ENCODE peak calls at places on chromosome 22, in six cellular contexts. L is MM.1S, A is lower lobe of right lung, V is heart left ventricle, T is brain microvascular endothelial cell, D is body of pancreas. N is an unnamed sample.

GRCh38 chr22:32334640-32335365 is 22.9 kb upstream of the RFPL3 start:
- DNase-seq in A (no peak), T (no peak), D (no peak), L (no peak), V (no peak), N (no peak)

GRCh38 chr22:24796056-24796455 is 10.0 kb upstream of the SGSM1 start:
- DNase-seq in D (no peak), V (no peak), T (no peak), A (no peak), L (no peak), N (no peak)

GRCh38 chr22:43424865-43425630 is 13.2 kb downstream of the MPPED1 start:
- DNase-seq in A (peak), T (no peak), V (no peak), L (no peak), D (no peak), N (no peak)

GRCh38 chr22:38148252-38148651 is 33.4 kb downstream of the PLA2G6 start:
- DNase-seq in D (no peak), A (no peak), L (no peak), V (no peak), T (peak), N (no peak)

GRCh38 chr22:48881326-48881980 is 946.2 kb downstream of the BRD1 start:
- DNase-seq in A (peak), D (no peak), T (no peak), V (no peak), L (no peak), N (no peak)

GRCh38 chr22:22245256-22245909 is 797 bp downstream of the VPREB1 start:
- DNase-seq in V (no peak), L (no peak), T (no peak), A (no peak), D (no peak), N (no peak)

GRCh38 chr22:39647836-39648500 is 77.4 kb downstream of the CACNA1I start:
- DNase-seq in A (no peak), T (no peak), L (no peak), D (no peak), V (no peak), N (no peak)

GRCh38 chr22:40463017-40463631 is 92.7 kb downstream of the SGSM3 start:
- DNase-seq in L (no peak), A (no peak), V (peak), D (no peak), T (no peak), N (no peak)

GRCh38 chr22:11605468-11605981 is 3922.5 kb upstream of the OR11H1 start:
- DNase-seq in L (no peak), A (no peak), D (no peak), V (peak), T (no peak), N (no peak)

GRCh38 chr22:40147388-40148176 is 30.1 kb upstream of the TNRC6B start:
- DNase-seq in L (no peak), V (no peak), A (no peak), D (no peak), T (no peak), N (no peak)

GRCh38 chr22:40121463-40121862 is 56.3 kb upstream of the TNRC6B start:
- DNase-seq in D (peak), V (no peak), T (no peak), A (no peak), L (peak), N (no peak)

GRCh38 chr22:17562906-17563870 is at the start of gene SLC25A18:
- DNase-seq in D (peak), T (no peak), A (no peak), V (peak), L (no peak), N (no peak)

GRCh38 chr22:29426476-29426875 is 11.9 kb upstream of the RFPL1 start:
- DNase-seq in V (no peak), D (no peak), L (no peak), T (no peak), A (no peak), N (no peak)

GRCh38 chr22:39558950-39559349 is 11.6 kb upstream of the CACNA1I start:
- DNase-seq in D (no peak), A (no peak), L (no peak), V (no peak), T (no peak), N (no peak)

GRCh38 chr22:49206281-49206680 is 621.4 kb downstream of the BRD1 start:
- DNase-seq in A (no peak), L (no peak), T (no peak), V (no peak), D (no peak), N (no peak)

GRCh38 chr22:39179841-39180335 is 27.4 kb upstream of the CBX7 start:
- DNase-seq in A (no peak), V (no peak), L (no peak), T (no peak), D (no peak), N (peak)

GRCh38 chr22:43345761-43346261 is 2.6 kb upstream of the SCUBE1 start:
- DNase-seq in T (no peak), V (no peak), L (no peak), D (no peak), A (no peak), N (no peak)

GRCh38 chr22:17334983-17335382 is 34.3 kb upstream of the CECR2 start:
- DNase-seq in L (no peak), A (no peak), D (no peak), T (no peak), V (no peak), N (no peak)

DNA sequence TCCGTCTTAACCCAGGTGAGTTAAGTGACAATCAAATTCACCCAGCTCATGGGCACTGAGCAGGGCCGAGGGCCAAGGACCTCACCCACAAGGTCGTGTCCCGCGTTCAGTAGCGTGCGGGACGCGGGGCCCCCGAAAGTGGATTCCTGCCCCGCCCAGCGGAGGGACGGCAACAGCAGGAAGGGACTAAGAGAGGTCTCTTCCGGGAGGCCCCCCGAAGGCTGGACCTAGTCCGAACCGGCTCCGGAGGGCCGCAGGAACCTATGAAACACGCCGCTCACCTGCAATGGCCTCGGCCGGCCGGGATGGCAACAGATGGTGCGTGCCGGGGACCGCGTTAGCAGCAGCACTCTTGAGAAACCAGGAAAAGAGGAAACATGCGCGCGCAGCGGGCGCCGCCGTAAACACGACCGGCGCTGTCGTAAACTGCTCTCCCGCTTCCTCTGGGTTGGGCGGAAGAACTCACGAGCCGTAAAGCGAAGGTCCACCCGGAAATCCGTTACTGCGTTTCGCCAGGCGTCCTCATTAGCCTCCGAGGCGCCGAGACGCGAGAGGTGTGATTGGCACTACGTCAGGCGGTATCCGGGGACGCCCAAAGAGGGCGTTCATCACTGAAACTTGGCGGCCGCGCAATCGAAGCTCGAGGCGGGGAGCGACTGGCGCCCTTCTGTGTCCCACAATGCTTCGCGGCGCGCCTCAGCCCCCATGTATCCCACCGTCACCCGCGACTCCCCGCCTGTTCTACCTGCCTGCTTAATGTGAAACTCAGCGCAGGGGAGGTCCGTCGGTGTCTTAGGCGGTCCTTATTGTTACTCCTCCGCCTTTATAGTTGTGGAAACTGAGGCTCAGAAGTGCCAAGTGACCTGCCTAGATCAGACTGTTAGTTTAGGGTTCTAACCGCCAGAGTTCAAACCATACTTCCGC is at the start of gene EIF3D:
- DNase-seq in L (peak), A (peak), V (peak), D (peak), T (peak), N (peak)
- TF ChIP-seq CTCF in L (no peak), A (no peak), V (no peak), D (no peak), T (peak), N (no peak)

GRCh38 chr22:31161386-31161785 is 1.4 kb downstream of the RNF185 start:
- DNase-seq in L (no peak), T (no peak), A (no peak), D (no peak), V (no peak), N (no peak)
- H3K4me3 ChIP-seq in L (peak), T (peak), A (peak), D (no peak), V (no peak), N (peak)

GRCh38 chr22:26592368-26593015 is 2.6 kb upstream of the TPST2 start:
- DNase-seq in D (no peak), T (no peak), A (no peak), L (peak), V (no peak), N (no peak)

GRCh38 chr22:26597480-26597879 is 7.5 kb upstream of the TPST2 start:
- DNase-seq in L (no peak), T (no peak), V (no peak), D (no peak), A (no peak), N (no peak)

GRCh38 chr22:26599505-26599904 is 9.6 kb upstream of the TPST2 start:
- DNase-seq in D (no peak), L (no peak), T (no peak), A (no peak), V (no peak), N (no peak)

GRCh38 chr22:26593763-26594162 is 3.8 kb upstream of the TPST2 start:
- DNase-seq in T (no peak), A (peak), V (no peak), L (peak), D (no peak), N (no peak)

GRCh38 chr22:26597026-26597425 is 7.1 kb upstream of the TPST2 start:
- DNase-seq in A (no peak), D (no peak), L (no peak), V (no peak), T (no peak), N (no peak)
- TF ChIP-seq CTCF in A (no peak), D (no peak), L (no peak), V (no peak), T (no peak), N (no peak)

GRCh38 chr22:45270095-45271020 is 14.4 kb upstream of the UPK3A start:
- DNase-seq in L (no peak), V (no peak), A (no peak), T (no peak), D (no peak), N (no peak)
- H3K4me3 ChIP-seq in L (no peak), V (no peak), A (no peak), T (no peak), D (no peak), N (no peak)

GRCh38 chr22:46444390-46444854 is 93.0 kb downstream of the CELSR1 start:
- DNase-seq in T (no peak), L (no peak), D (no peak), A (no peak), V (no peak), N (no peak)
- TF ChIP-seq CTCF in T (peak), L (no peak), D (no peak), A (no peak), V (no peak), N (peak)

GRCh38 chr22:30607939-30608338 is 965 bp downstream of the TCN2 start:
- DNase-seq in V (no peak), D (no peak), L (no peak), T (no peak), A (no peak), N (no peak)

GRCh38 chr22:30607300-30607930 is 441 bp downstream of the TCN2 start:
- DNase-seq in L (no peak), V (no peak), A (no peak), T (no peak), D (no peak), N (no peak)

GRCh38 chr22:30604723-30605122 is 2.3 kb upstream of the TCN2 start:
- DNase-seq in V (no peak), A (no peak), T (no peak), D (no peak), L (no peak), N (no peak)

GRCh38 chr22:30606455-30607299 is at the start of gene TCN2:
- DNase-seq in D (peak), V (peak), T (peak), L (peak), A (peak), N (peak)

GRCh38 chr22:30605449-30606110 is 1.4 kb upstream of the TCN2 start:
- DNase-seq in V (peak), A (peak), D (peak), T (peak), L (peak), N (no peak)
- H3K4me3 ChIP-seq in V (no peak), A (peak), D (no peak), T (peak), L (peak), N (no peak)

GRCh38 chr22:20551805-20552449 is 44.5 kb downstream of the MED15 start:
- DNase-seq in V (peak), A (no peak), T (no peak), D (peak), L (no peak), N (no peak)
- TF ChIP-seq CTCF in V (peak), A (peak), T (peak), D (peak), L (no peak), N (peak)

DNA sequence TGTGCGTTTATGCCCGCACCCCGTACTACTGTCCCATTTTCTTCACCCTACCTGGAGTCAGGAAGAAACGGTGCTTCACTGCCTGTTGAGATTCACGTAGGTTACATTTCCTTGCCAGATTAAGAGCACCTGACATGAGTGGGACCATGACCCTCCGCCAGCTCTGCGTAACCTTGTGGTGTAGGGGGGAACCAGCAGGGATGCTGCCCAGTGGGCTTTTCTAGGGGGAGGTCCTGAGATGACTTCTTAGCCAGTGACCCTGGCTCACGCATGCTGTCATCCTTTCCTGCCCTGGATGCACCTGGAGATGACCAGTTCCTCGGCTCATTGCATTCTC is 967 bp upstream of the ARVCF start:
- DNase-seq in T (no peak), L (no peak), A (no peak), D (no peak), V (peak), N (no peak)
- H3K4me3 ChIP-seq in T (no peak), L (no peak), A (peak), D (no peak), V (no peak), N (no peak)

DNA sequence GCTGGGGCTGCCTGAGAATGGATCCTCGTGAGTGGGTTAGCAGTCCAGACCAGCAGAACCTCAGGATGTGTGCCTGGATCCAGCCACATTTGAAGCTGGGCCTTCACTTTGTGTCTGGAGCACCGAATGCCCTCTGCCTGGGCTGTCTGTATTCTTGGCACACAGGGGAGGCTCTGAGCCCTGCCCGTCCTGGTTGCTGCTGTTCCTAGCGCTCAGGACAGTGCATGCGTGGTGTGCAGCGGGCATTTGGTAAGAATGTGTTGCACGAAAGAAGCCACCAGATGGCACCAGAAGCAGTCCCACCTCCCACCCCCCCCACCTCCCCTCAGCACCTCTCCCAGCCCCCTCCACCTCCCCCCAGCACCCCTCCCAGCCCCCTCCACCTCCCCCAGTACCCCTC is 4.1 kb upstream of the MAPK11 start:
- DNase-seq in V (peak), T (peak), D (peak), L (peak), A (no peak), N (no peak)
- TF ChIP-seq CTCF in V (no peak), T (peak), D (peak), L (peak), A (no peak), N (peak)

DNA sequence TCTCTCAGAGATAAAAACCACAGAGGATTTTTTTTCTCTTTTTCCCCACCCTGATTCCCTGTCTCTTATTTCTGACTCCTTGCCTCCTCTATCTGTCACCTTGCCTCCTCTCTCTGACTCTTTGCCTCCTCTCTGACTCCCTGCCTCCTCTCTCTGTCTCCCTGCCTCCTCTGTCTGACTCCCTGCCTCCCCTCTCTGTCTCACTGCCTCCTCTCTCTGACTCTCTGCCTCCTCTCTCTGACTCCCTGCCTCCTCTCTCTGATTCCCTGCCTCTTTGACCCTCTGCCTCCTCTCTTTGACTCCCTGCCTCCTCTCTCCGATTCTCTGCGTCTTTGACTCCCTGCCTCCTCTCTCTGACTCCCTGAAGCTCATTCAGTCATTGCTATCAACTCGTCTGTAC is 3.1 kb downstream of the RASD2 start:
- DNase-seq in V (no peak), L (no peak), D (no peak), T (no peak), A (no peak), N (no peak)
- H3K4me3 ChIP-seq in V (no peak), L (no peak), D (no peak), T (no peak), A (no peak), N (no peak)